ENCODE peak calls at places on chromosomes 2 and 18, in eight cellular contexts. C, Z, A, K, Q, T, B and I are unnamed samples.

GRCh38 chr18:57666818-57667497 is 45.3 kb upstream of the NARS1 start:
- DNase-seq in C (peak), Z (peak), A (no peak), K (peak), Q (no peak), T (no peak), B (peak), I (peak)

GRCh38 chr2:99727199-99727598 is 237.4 kb upstream of the REV1 start:
- DNase-seq in C (no peak), Z (no peak), A (no peak), K (no peak), Q (no peak), T (no peak), B (no peak), I (no peak)

GRCh38 chr18:55988537-55988936 is 400.5 kb upstream of the TCF4 start:
- DNase-seq in C (peak), Z (peak), A (no peak), K (no peak), Q (no peak), T (no peak), B (peak), I (no peak)

GRCh38 chr2:54067851-54068375 is 47.5 kb upstream of the ACYP2 start:
- DNase-seq in C (no peak), Z (peak), A (no peak), K (no peak), Q (no peak), T (no peak), B (no peak), I (no peak)

GRCh38 chr2:215529271-215529670 is 93.4 kb upstream of the FN1 start:
- DNase-seq in C (peak), Z (peak), A (no peak), K (peak), Q (no peak), T (peak), B (peak), I (no peak)

GRCh38 chr2:120570546-120570945 is 165.1 kb upstream of the GLI2 start:
- DNase-seq in C (no peak), Z (no peak), A (no peak), K (no peak), Q (no peak), T (no peak), B (no peak), I (no peak)

GRCh38 chr2:212843409-212844199 is 305.0 kb upstream of the ERBB4 start:
- DNase-seq in C (peak), Z (peak), A (no peak), K (peak), Q (no peak), T (peak), B (peak), I (peak)

GRCh38 chr18:57953883-57954282 is 90.1 kb upstream of the NEDD4L start:
- DNase-seq in C (no peak), Z (no peak), A (no peak), K (no peak), Q (no peak), T (no peak), B (no peak), I (no peak)

GRCh38 chr18:40555914-40556313 is 1399.1 kb upstream of the PIK3C3 start:
- DNase-seq in C (peak), Z (peak), A (no peak), K (no peak), Q (no peak), T (no peak), B (peak), I (no peak)

GRCh38 chr2:70086278-70086837 is 919 bp upstream of the PCBP1 start:
- DNase-seq in C (peak), Z (peak), A (no peak), K (peak), Q (peak), T (peak), B (peak), I (peak)

GRCh38 chr2:69280796-69281412 is 106.1 kb downstream of the GFPT1 start:
- DNase-seq in C (no peak), Z (no peak), A (no peak), K (no peak), Q (no peak), T (no peak), B (no peak), I (no peak)

GRCh38 chr2:55887906-55888625 is 35.5 kb downstream of the EFEMP1 start:
- DNase-seq in C (peak), Z (peak), A (no peak), K (peak), Q (no peak), T (peak), B (peak), I (peak)